ENCODE peak calls at places on chromosomes 12 and 14, in five cellular contexts. O, I, C, K and E are unnamed samples. For H3K4me1, the result is how much of the 10 kb centered on the place peaks cover.

GRCh38 chr14:94543450-94544123 is 17.7 kb upstream of the SERPINA4 start:
- DNase-seq in K (no peak), O (no peak), C (peak), I (no peak), E (no peak)

GRCh38 chr12:64912501-64912900 is 88.1 kb downstream of the TBC1D30 start:
- DNase-seq in K (no peak), O (peak), I (no peak), C (no peak), E (no peak)

GRCh38 chr12:87931764-87932163 is 97.4 kb downstream of the C12orf50 start:
- DNase-seq in I (no peak), C (no peak), O (no peak), K (no peak), E (no peak)

GRCh38 chr14:54567224-54567633 is 301 bp downstream of the SAMD4A start:
- DNase-seq in I (peak), K (peak), C (no peak), O (peak), E (no peak)

GRCh38 chr12:18462437-18462836 is 201.1 kb downstream of the PIK3C2G start:
- DNase-seq in K (no peak), O (no peak), C (no peak), I (no peak), E (no peak)

GRCh38 chr12:70719084-70719483 is 81.9 kb upstream of the PTPRB start:
- DNase-seq in K (no peak), O (no peak), I (no peak), C (no peak), E (no peak)

GRCh38 chr12:46661161-46661845 is 164.5 kb downstream of the SLC38A4 start:
- DNase-seq in K (peak), C (no peak), I (peak), O (peak), E (no peak)

GRCh38 chr14:104361101-104361591 is 218.4 kb upstream of the C14orf180 start:
- DNase-seq in C (no peak), K (no peak), I (no peak), O (no peak), E (peak)

GRCh38 chr12:111298583-111299436 is 70.1 kb downstream of the PHETA1 start:
- DNase-seq in I (peak), C (no peak), K (peak), O (peak), E (no peak)

GRCh38 chr14:23383041-23383440 is 6.2 kb downstream of the CMTM5 start:
- DNase-seq in I (no peak), O (no peak), C (no peak), K (no peak), E (no peak)

GRCh38 chr12:73623421-73623820 is 914.2 kb upstream of the ATXN7L3B start:
- DNase-seq in C (no peak), I (no peak), O (no peak), K (no peak), E (no peak)

GRCh38 chr14:104436741-104437701 is 142.5 kb upstream of the C14orf180 start:
- DNase-seq in K (no peak), O (no peak), C (peak), I (peak), E (peak)

GRCh38 chr14:22123188-22123560 is 449.6 kb upstream of the OR4E1 start:
- DNase-seq in I (no peak), C (no peak), O (no peak), K (no peak), E (no peak)

GRCh38 chr12:89257355-89257754 is 94.9 kb downstream of the DUSP6 start:
- DNase-seq in O (no peak), I (no peak), C (no peak), K (no peak), E (no peak)

GRCh38 chr14:68891851-68892660 is 87.0 kb downstream of the ACTN1 start:
- DNase-seq in K (peak), I (no peak), C (no peak), O (no peak), E (no peak)

GRCh38 chr12:54229624-54230212 is 40.9 kb upstream of the SMUG1 start:
- DNase-seq in O (no peak), K (peak), I (no peak), C (peak), E (peak)

GRCh38 chr12:132492522-132492921 is 2.6 kb downstream of the FBRSL1 start:
- DNase-seq in K (no peak), C (no peak), I (no peak), O (no peak), E (no peak)

GRCh38 chr12:132489602-132490239 is at the start of gene FBRSL1:
- DNase-seq in O (peak), K (peak), C (peak), I (peak), E (peak)

GRCh38 chr12:132491761-132492378 is 1.9 kb downstream of the FBRSL1 start:
- DNase-seq in I (no peak), O (no peak), K (no peak), C (no peak), E (no peak)

GRCh38 chr12:132490481-132491348 is 764 bp downstream of the FBRSL1 start:
- DNase-seq in K (no peak), C (no peak), I (no peak), O (no peak), E (no peak)

GRCh38 chr12:132491349-132491663 is 1.4 kb downstream of the FBRSL1 start:
- DNase-seq in C (no peak), K (no peak), O (no peak), I (no peak), E (no peak)
- H3K4me1 ChIP-seq in C (half or more), K (under half), O (under half), I (half or more), E (under half)

GRCh38 chr14:73236752-73237218 is 521 bp upstream of the PAPLN start:
- DNase-seq in O (no peak), K (peak), C (no peak), I (no peak), E (no peak)
- H3K4me1 ChIP-seq in O (under half), K (under half), C (half or more), I (half or more), E (under half)

GRCh38 chr12:52615912-52616311 is 2.4 kb downstream of the KRT73 start:
- DNase-seq in O (no peak), I (no peak), C (peak), K (no peak), E (no peak)

GRCh38 chr12:52612431-52613290 is 5.7 kb downstream of the KRT73 start:
- DNase-seq in O (no peak), I (no peak), K (peak), C (peak), E (no peak)

GRCh38 chr12:52615208-52615868 is 3.0 kb downstream of the KRT73 start:
- DNase-seq in C (peak), I (no peak), K (no peak), O (no peak), E (no peak)

GRCh38 chr12:52614381-52615207 is 3.8 kb downstream of the KRT73 start:
- DNase-seq in O (no peak), K (no peak), I (no peak), C (peak), E (peak)

DNA sequence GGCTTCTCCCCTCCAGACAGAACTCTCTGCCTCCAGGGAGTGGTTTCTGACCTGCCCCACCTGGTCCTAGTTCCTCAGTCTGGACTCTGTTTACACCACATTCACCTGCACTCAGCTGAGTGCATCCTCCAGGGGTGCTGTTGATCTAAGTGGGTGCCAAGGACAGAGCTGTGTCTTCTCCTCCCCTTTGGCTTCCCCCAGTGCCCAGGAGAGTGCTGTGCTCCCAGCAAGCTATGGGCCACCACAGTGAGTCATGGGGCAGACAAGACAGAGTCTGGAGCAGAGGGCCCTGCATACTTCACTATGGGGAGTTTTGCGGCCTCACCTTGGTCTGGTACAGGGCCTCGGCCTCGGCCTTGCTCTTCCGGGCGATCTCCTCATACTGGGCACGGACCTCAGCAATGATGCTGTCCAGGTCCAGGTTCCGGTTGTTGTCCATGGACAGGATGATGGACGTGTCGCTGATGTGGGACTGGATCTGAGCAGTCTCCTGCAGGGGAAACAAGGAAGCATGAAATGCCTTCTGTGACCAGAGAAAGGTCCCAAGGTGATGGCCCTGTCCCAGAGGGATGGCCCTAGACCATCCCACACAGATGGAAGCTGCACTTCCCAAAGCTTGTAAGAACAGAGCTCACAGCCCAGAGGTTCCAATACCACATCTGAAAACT is 4.9 kb downstream of the KRT73 start:
- DNase-seq in I (no peak), C (peak), K (no peak), O (no peak), E (peak)
- H3K4me1 ChIP-seq in I (under half), C (under half), K (under half), O (under half), E (under half)

GRCh38 chr14:101827286-101827685 is 65.8 kb downstream of the PPP2R5C start:
- DNase-seq in I (no peak), C (no peak), K (no peak), O (no peak), E (no peak)
- H3K4me1 ChIP-seq in I (half or more), C (half or more), K (under half), O (under half), E (under half)

DNA sequence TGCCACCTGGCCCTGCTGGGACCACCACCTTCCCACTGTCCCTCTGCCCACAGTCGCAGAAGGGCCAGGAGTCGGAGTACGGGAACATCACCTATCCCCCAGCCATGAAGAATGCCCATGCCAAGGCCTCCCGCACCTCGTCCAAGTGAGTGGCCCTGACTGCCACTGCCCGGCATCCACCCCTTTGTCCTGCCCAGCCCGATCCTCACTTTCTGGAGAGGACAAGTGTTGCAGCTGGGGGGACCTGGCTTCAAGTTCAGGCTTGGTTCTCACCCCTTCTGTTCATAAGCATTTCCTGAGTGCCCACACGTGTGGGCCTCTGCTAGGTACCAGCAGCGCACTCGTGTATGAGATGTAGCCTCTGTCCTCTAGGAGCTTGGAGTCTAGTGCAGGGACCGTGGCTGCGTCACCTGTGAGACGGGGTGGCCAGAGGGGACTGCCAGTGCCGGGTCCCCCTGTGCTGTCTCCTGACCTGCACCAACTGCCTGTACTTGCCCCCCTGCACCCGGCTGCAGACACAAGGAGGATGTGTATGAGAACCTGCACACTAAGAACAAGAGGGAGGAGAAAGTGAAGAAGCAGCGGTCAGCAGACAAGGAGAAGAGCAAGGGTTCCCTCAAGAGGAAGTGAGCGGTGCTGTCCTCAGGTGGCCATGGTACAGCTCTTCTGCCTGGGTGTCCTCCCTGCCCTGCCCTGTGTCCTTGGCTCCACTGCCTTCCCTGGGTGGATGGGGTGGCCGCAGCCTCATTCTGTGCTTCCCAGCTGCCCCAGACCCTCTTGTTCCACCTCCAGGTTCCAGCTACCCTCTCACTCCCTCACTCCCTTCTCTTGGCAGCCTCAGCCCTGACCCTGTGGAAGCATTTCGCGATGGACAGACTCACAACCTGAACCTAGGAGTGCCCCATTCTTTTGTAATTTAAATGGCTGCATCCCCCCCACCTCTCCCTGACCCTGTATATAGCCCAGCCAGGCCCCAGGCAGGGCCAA is 9.4 kb downstream of the PTPN6 start:
- DNase-seq in O (no peak), K (peak), C (no peak), I (no peak), E (no peak)
- H3K4me1 ChIP-seq in O (under half), K (under half), C (half or more), I (half or more), E (under half)

GRCh38 chr12:59040651-59041050 is 120.3 kb upstream of the LRIG3 start:
- DNase-seq in K (peak), C (no peak), I (no peak), O (no peak), E (no peak)
- H3K4me1 ChIP-seq in K (under half), C (under half), I (under half), O (under half), E (under half)

DNA sequence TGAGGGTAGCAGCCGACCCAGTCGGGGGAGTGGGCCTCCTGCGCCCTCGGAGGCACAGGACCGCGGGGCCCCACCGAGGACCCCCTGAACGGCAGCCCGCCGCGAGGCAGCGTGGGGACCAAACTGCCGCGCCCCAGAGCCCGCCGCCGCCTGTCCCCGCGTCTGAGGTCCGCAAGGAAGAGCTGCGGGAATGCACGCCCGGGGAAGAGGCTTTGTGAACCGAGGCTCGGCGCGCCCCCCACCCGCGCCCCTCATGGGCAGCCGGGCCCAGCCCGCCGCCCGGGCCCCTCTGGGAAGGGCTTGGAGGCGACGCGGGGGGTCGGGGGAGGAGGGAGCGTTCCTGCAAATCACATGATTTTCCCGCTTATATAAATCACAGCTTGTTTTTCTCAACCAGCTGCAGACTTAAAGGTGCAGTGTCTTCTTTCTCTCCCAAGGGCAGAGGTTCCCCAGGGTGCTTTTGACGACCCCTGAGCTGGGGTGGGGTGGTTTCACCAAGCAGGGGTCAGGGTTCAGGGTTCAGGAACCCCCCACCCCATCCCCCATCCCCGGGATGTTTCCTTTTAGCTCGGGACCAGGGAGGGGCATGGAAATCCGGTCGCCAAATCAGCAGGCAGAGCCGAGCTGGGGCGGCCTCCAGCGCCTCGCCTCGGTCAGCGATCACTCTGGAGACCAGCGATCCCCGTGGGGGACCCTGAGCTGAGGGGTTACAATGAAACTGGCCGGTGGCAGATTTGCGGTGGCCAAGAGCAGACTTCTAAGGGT is 44.7 kb upstream of the ATP23 start:
- DNase-seq in K (peak), O (peak), C (peak), I (peak), E (peak)
- H3K4me1 ChIP-seq in K (under half), O (half or more), C (half or more), I (half or more), E (half or more)

DNA sequence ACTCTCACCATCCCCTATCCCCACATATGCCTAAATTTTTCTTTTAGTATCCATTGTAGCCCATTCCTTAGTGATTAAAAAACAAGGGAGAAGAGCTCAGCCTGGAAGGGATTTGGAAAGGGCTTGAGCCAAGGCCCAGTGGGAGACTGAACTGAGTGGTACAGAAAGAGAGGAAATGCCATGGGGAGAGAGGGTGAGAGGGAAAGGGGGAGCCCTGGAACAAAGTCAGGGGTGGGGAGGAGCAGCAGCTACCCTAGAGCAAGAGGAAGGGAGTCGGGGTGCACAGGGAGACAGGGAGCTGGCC is 2.6 kb upstream of the ATN1 start:
- DNase-seq in C (no peak), O (no peak), K (peak), I (no peak), E (no peak)
- H3K4me1 ChIP-seq in C (half or more), O (under half), K (under half), I (half or more), E (under half)

DNA sequence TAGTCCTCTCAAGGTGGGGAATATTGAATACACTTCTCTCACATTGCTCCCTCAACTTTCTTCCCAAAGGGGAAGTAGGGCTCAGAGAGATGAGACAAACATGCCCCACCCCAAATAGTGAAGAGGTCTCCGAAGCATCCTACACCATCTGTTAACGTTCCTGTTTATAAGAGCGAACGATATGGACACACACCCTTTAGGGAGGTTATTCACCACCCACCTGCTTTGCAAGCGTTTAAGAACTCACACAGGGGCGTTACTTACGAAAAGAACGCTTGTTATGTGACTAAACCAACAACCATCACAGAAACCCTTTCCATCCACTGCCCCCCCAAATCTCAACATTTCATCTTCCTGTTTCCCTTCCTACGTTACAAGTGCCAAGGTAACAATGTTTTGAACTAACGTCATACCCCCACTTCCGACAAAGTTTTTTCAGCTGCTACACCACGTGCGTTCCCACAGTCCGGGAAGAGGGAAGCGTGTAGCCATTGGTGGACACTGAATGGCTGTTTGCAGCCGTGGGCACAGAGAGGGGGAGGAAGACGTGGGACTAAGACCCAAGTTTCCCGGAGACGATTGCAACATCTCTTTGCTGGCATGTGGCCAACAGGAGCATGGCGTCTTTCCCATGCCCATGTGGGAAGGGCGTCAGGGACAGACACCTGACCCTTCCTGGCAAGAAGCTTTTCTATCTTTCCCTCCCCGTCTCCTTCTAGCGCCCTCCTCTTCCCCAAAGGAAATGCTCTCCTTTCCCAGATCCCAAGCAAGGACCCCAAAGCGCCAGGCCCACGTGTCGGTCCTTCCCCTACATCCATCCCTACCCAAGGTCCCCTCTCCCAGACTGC is 1.2 kb downstream of the YBX3 start:
- DNase-seq in O (peak), K (peak), C (peak), I (peak), E (peak)
- H3K4me1 ChIP-seq in O (under half), K (under half), C (half or more), I (half or more), E (under half)

GRCh38 chr12:51960488-51960887 is 9.0 kb downstream of the ACVR1B start:
- DNase-seq in C (no peak), K (no peak), I (no peak), O (no peak), E (no peak)
- H3K4me1 ChIP-seq in C (under half), K (under half), I (half or more), O (half or more), E (under half)